ENCODE peak calls at places on chromosomes 5 and 9, in six cellular contexts. E is GM10248; M is stimulated activated naive CD4-positive, alpha-beta T cell treated with Interleukin-2 at 50 U/mL for 16 hours; X is left ventricle myocardium inferior; G is T-cell; Z is endodermal cell. F is an unnamed sample.

GRCh38 chr9:91712811-91713210 is 237.2 kb downstream of the ROR2 start:
- DNase-seq in Z (no peak), G (no peak), E (no peak), X (no peak), M (no peak), F (no peak)

GRCh38 chr9:76905984-76906861 is at the start of gene PRUNE2:
- DNase-seq in Z (peak), X (peak), G (no peak), E (peak), M (no peak), F (no peak)

GRCh38 chr9:3299872-3300271 is 225.9 kb downstream of the RFX3 start:
- DNase-seq in G (no peak), Z (no peak), X (no peak), M (no peak), E (peak), F (no peak)

GRCh38 chr5:137621861-137622823 is 113.7 kb downstream of the KLHL3 start:
- DNase-seq in M (no peak), X (peak), Z (peak), E (no peak), G (no peak), F (no peak)

GRCh38 chr9:123929177-123929869 is 603 bp downstream of the DENND1A start:
- DNase-seq in X (peak), Z (peak), G (peak), E (peak), M (no peak), F (peak)

GRCh38 chr5:15021286-15022046 is 149.9 kb upstream of the ANKH start:
- DNase-seq in G (no peak), Z (no peak), X (no peak), M (no peak), E (no peak), F (no peak)

GRCh38 chr9:125648294-125648693 is 58.7 kb downstream of the MAPKAP1 start:
- DNase-seq in X (no peak), Z (no peak), G (no peak), M (no peak), E (no peak), F (no peak)

GRCh38 chr5:63135306-63135705 is 556.7 kb downstream of the LRRC70 start:
- DNase-seq in X (no peak), Z (no peak), E (no peak), M (no peak), G (no peak), F (no peak)

GRCh38 chr5:125274938-125275759 is 528.7 kb upstream of the ZNF608 start:
- DNase-seq in X (no peak), Z (no peak), E (no peak), G (no peak), M (no peak), F (no peak)

GRCh38 chr9:69170231-69170630 is 3.8 kb upstream of the TJP2 start:
- DNase-seq in Z (no peak), G (no peak), X (no peak), E (no peak), M (no peak), F (no peak)

GRCh38 chr5:78360674-78361225 is 333 bp downstream of the SCAMP1 start:
- DNase-seq in E (peak), M (peak), Z (peak), G (peak), X (peak), F (peak)

GRCh38 chr5:43043400-43043756 is 3.3 kb upstream of the ANXA2R start:
- DNase-seq in E (no peak), X (no peak), Z (no peak), M (no peak), G (no peak), F (no peak)

GRCh38 chr5:104430977-104431620 is 868.5 kb upstream of the NUDT12 start:
- DNase-seq in Z (no peak), X (no peak), E (no peak), G (no peak), M (no peak), F (no peak)